ENCODE peak calls at places on chromosomes 16 and 17, in nine cellular contexts. One of them, this sample, is unnamed.

GRCh38 chr17:5759501-5759925 is 175.2 kb upstream of the NLRP1 start:
- DNase-seq in body of pancreas: no peak
- DNase-seq in transverse colon: no peak
- DNase-seq in heart left ventricle: no peak
- DNase-seq in endothelial cell of umbilical vein: peak; percentile 97
- DNase-seq in breast epithelium: no peak
- DNase-seq in uterus: no peak
- DNase-seq in Peyer's patch: no peak
- DNase-seq in tibial nerve: no peak
- DNase-seq in this sample: no peak

GRCh38 chr17:2703606-2704005 is 8.0 kb downstream of the CLUH start:
- DNase-seq in uterus: no peak
- DNase-seq in tibial nerve: no peak
- DNase-seq in body of pancreas: no peak
- DNase-seq in breast epithelium: peak; percentile 48
- DNase-seq in transverse colon: no peak
- DNase-seq in endothelial cell of umbilical vein: no peak
- DNase-seq in heart left ventricle: peak; percentile 44
- DNase-seq in Peyer's patch: peak; percentile 22
- DNase-seq in this sample: no peak

GRCh38 chr17:64178011-64178825 is 48.3 kb upstream of the ERN1 start:
- DNase-seq in tibial nerve: no peak
- DNase-seq in breast epithelium: no peak
- DNase-seq in transverse colon: no peak
- DNase-seq in uterus: no peak
- DNase-seq in endothelial cell of umbilical vein: no peak
- DNase-seq in body of pancreas: peak; percentile 37
- DNase-seq in Peyer's patch: no peak
- DNase-seq in heart left ventricle: no peak
- DNase-seq in this sample: no peak

GRCh38 chr17:35291802-35292201 is 48.9 kb downstream of the SLFN5 start:
- DNase-seq in tibial nerve: no peak
- DNase-seq in Peyer's patch: no peak
- DNase-seq in uterus: no peak
- DNase-seq in transverse colon: no peak
- DNase-seq in breast epithelium: no peak
- DNase-seq in body of pancreas: no peak
- DNase-seq in endothelial cell of umbilical vein: no peak
- DNase-seq in heart left ventricle: no peak
- DNase-seq in this sample: no peak

GRCh38 chr16:49520684-49521083 is 147.1 kb downstream of the C16orf78 start:
- DNase-seq in tibial nerve: no peak
- DNase-seq in body of pancreas: no peak
- DNase-seq in endothelial cell of umbilical vein: no peak
- DNase-seq in uterus: no peak
- DNase-seq in breast epithelium: no peak
- DNase-seq in Peyer's patch: no peak
- DNase-seq in heart left ventricle: no peak
- DNase-seq in transverse colon: no peak
- DNase-seq in this sample: no peak

GRCh38 chr16:57113042-57113453 is 20.7 kb downstream of the CPNE2 start:
- DNase-seq in endothelial cell of umbilical vein: no peak
- DNase-seq in breast epithelium: no peak
- DNase-seq in body of pancreas: no peak
- DNase-seq in transverse colon: no peak
- DNase-seq in heart left ventricle: no peak
- DNase-seq in uterus: no peak
- DNase-seq in Peyer's patch: no peak
- DNase-seq in tibial nerve: no peak
- DNase-seq in this sample: no peak

GRCh38 chr16:57061084-57061905 is 31.1 kb upstream of the CPNE2 start:
- DNase-seq in breast epithelium: no peak
- DNase-seq in heart left ventricle: peak; percentile 83
- DNase-seq in Peyer's patch: no peak
- DNase-seq in endothelial cell of umbilical vein: no peak
- DNase-seq in body of pancreas: peak; percentile 46
- DNase-seq in transverse colon: peak; percentile 35
- DNase-seq in tibial nerve: peak; percentile 81
- DNase-seq in uterus: peak; percentile 72
- DNase-seq in this sample: peak; percentile 41

GRCh38 chr16:23679274-23679985 is 741 bp downstream of the PLK1 start:
- DNase-seq in tibial nerve: no peak
- DNase-seq in transverse colon: peak; percentile 56
- DNase-seq in endothelial cell of umbilical vein: peak; percentile 48
- DNase-seq in Peyer's patch: peak; percentile 64
- DNase-seq in body of pancreas: no peak
- DNase-seq in heart left ventricle: no peak
- DNase-seq in uterus: no peak
- DNase-seq in breast epithelium: no peak
- DNase-seq in this sample: no peak

GRCh38 chr17:32488604-32489180 is 1.9 kb downstream of the CDK5R1 start:
- DNase-seq in tibial nerve: no peak
- DNase-seq in endothelial cell of umbilical vein: no peak
- DNase-seq in Peyer's patch: peak; percentile 47
- DNase-seq in transverse colon: no peak
- DNase-seq in breast epithelium: no peak
- DNase-seq in body of pancreas: no peak
- DNase-seq in uterus: no peak
- DNase-seq in heart left ventricle: no peak
- DNase-seq in this sample: no peak

GRCh38 chr16:46836521-46837292 is 5.7 kb upstream of the C16orf87 start:
- DNase-seq in tibial nerve: no peak
- DNase-seq in body of pancreas: no peak
- DNase-seq in breast epithelium: no peak
- DNase-seq in endothelial cell of umbilical vein: no peak
- DNase-seq in transverse colon: no peak
- DNase-seq in uterus: no peak
- DNase-seq in Peyer's patch: no peak
- DNase-seq in heart left ventricle: no peak
- DNase-seq in this sample: no peak

GRCh38 chr17:28811594-28812135 is 30.9 kb downstream of the FAM222B start:
- DNase-seq in uterus: no peak
- DNase-seq in breast epithelium: no peak
- DNase-seq in Peyer's patch: no peak
- DNase-seq in tibial nerve: no peak
- DNase-seq in heart left ventricle: no peak
- DNase-seq in body of pancreas: peak; percentile 5
- DNase-seq in endothelial cell of umbilical vein: peak; percentile 74
- DNase-seq in transverse colon: peak; percentile 21
- DNase-seq in this sample: peak; percentile 7

GRCh38 chr17:45719335-45720071 is 64.6 kb upstream of the CRHR1 start:
- DNase-seq in endothelial cell of umbilical vein: no peak
- DNase-seq in tibial nerve: no peak
- DNase-seq in transverse colon: no peak
- DNase-seq in Peyer's patch: no peak
- DNase-seq in breast epithelium: no peak
- DNase-seq in uterus: no peak
- DNase-seq in heart left ventricle: no peak
- DNase-seq in body of pancreas: peak; percentile 20
- DNase-seq in this sample: peak; percentile 13

GRCh38 chr16:12781777-12782176 is 21.9 kb downstream of the CPPED1 start:
- DNase-seq in breast epithelium: no peak
- DNase-seq in tibial nerve: no peak
- DNase-seq in Peyer's patch: no peak
- DNase-seq in body of pancreas: no peak
- DNase-seq in heart left ventricle: no peak
- DNase-seq in transverse colon: no peak
- DNase-seq in uterus: no peak
- DNase-seq in endothelial cell of umbilical vein: no peak
- DNase-seq in this sample: no peak

GRCh38 chr17:82412535-82413520 is 5.3 kb upstream of the HEXD start:
- DNase-seq in body of pancreas: peak; percentile 58
- DNase-seq in tibial nerve: no peak
- DNase-seq in transverse colon: no peak
- DNase-seq in uterus: no peak
- DNase-seq in heart left ventricle: no peak
- DNase-seq in endothelial cell of umbilical vein: no peak
- DNase-seq in breast epithelium: no peak
- DNase-seq in Peyer's patch: no peak
- DNase-seq in this sample: no peak

GRCh38 chr16:79209308-79209707 is 391.2 kb downstream of the MAF start:
- DNase-seq in uterus: no peak
- DNase-seq in Peyer's patch: no peak
- DNase-seq in tibial nerve: no peak
- DNase-seq in heart left ventricle: no peak
- DNase-seq in endothelial cell of umbilical vein: no peak
- DNase-seq in breast epithelium: no peak
- DNase-seq in body of pancreas: no peak
- DNase-seq in transverse colon: no peak
- DNase-seq in this sample: no peak

GRCh38 chr17:75242461-75243042 is 18.9 kb downstream of the GGA3 start:
- DNase-seq in transverse colon: peak; percentile 37
- DNase-seq in Peyer's patch: no peak
- DNase-seq in breast epithelium: no peak
- DNase-seq in body of pancreas: no peak
- DNase-seq in tibial nerve: no peak
- DNase-seq in endothelial cell of umbilical vein: no peak
- DNase-seq in uterus: no peak
- DNase-seq in heart left ventricle: no peak
- DNase-seq in this sample: no peak

DNA sequence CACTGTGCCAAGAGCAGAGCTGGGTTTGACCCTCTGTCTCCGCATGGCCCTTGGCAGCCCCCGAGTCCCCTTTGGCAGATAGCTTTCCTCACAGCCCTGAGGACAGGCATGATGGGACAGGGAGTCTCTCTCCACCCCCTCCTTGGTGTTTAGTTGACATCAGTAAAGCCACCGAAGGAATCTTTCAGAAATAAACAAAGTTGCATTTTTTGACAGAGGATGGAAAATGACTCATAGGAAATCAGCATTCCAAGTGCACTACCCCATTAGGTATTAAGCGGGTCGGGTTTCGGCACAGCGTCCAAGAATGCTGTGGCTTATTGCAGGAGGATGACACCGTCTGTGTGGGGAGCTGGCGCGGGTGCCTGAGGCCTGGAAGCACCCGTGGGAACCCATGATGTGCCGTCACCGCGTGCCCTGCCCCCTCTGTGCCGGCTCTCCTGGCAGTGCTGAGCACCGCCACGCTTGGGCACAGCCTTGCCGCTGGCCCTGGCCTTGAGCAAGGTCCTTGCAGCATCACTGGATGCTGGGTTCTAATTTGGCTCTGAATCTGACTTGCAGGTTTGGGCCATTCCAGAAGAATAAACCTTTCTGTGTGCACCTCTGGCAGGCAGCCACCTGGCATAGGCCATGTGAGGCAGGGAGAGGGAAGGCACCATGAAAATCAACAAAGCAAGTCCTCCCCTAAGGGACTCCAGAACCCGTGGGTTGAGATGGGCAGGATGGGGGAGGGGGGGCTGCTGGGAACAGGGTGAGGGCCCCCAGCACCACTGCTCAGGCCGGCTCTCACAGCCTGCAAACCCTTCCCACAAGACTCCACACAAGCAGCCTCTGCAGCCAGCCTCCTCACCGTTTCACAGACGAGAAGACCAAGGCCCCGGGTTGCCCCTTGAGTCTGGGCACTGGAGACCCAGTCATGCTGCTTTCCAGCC is 50.5 kb upstream of the ZNF469 start:
- DNase-seq in breast epithelium: peak; percentile 89
- DNase-seq in Peyer's patch: no peak
- DNase-seq in body of pancreas: peak; percentile 61
- DNase-seq in heart left ventricle: peak; percentile 73
- DNase-seq in tibial nerve: peak; percentile 58
- DNase-seq in uterus: peak; percentile 61
- DNase-seq in endothelial cell of umbilical vein: peak; percentile 89
- DNase-seq in transverse colon: peak; percentile 35
- DNase-seq in this sample: peak; percentile 66
- TF ChIP-seq POLR2A in breast epithelium: no peak
- TF ChIP-seq POLR2A in Peyer's patch: no peak
- TF ChIP-seq POLR2A in body of pancreas: no peak
- TF ChIP-seq POLR2A in heart left ventricle: no peak
- TF ChIP-seq POLR2A in tibial nerve: no peak
- TF ChIP-seq POLR2A in uterus: no peak
- TF ChIP-seq POLR2A in endothelial cell of umbilical vein: no peak
- TF ChIP-seq POLR2A in transverse colon: no peak
- TF ChIP-seq POLR2A in this sample: no peak

GRCh38 chr17:77472837-77473214 is 332.1 kb downstream of the SEC14L1 start:
- DNase-seq in tibial nerve: no peak
- DNase-seq in transverse colon: no peak
- DNase-seq in breast epithelium: no peak
- DNase-seq in Peyer's patch: no peak
- DNase-seq in endothelial cell of umbilical vein: no peak
- DNase-seq in heart left ventricle: no peak
- DNase-seq in body of pancreas: no peak
- DNase-seq in uterus: no peak
- DNase-seq in this sample: no peak
- TF ChIP-seq POLR2A in tibial nerve: no peak
- TF ChIP-seq POLR2A in transverse colon: no peak
- TF ChIP-seq POLR2A in breast epithelium: no peak
- TF ChIP-seq POLR2A in Peyer's patch: no peak
- TF ChIP-seq POLR2A in endothelial cell of umbilical vein: no peak
- TF ChIP-seq POLR2A in heart left ventricle: no peak
- TF ChIP-seq POLR2A in body of pancreas: no peak
- TF ChIP-seq POLR2A in uterus: no peak
- TF ChIP-seq POLR2A in this sample: no peak

DNA sequence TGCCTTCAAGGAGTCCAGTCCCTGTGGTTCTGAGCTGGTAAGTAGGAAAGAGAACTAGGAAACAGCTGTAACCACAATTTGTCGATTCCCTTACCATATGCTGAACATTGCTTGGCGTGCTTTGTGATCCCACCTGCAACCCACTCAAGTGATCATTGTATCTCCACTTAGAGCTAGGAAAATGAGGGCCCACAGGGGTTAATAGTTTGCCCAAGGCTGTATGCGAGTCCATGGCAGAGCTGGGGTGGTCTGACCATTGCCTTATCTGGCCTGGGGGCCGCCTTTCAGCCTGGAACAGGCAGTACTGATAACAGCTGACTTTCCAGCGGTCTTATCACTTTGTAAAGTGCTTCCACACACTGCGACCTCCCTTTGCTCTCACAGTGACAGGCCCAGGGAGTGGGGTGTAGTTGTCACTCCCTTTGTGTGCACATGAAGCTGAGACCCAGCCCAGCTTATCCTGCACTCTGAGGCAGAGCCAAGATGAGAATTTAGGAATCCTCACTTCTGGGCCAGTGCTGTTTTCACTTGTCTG is 9.8 kb downstream of the MYL4 start:
- DNase-seq in transverse colon: no peak
- DNase-seq in heart left ventricle: no peak
- DNase-seq in uterus: no peak
- DNase-seq in Peyer's patch: no peak
- DNase-seq in tibial nerve: no peak
- DNase-seq in breast epithelium: no peak
- DNase-seq in endothelial cell of umbilical vein: peak; percentile 44
- DNase-seq in body of pancreas: no peak
- DNase-seq in this sample: no peak
- TF ChIP-seq POLR2A in transverse colon: no peak
- TF ChIP-seq POLR2A in heart left ventricle: no peak
- TF ChIP-seq POLR2A in uterus: no peak
- TF ChIP-seq POLR2A in Peyer's patch: no peak
- TF ChIP-seq POLR2A in tibial nerve: no peak
- TF ChIP-seq POLR2A in breast epithelium: no peak
- TF ChIP-seq POLR2A in endothelial cell of umbilical vein: no peak
- TF ChIP-seq POLR2A in body of pancreas: no peak
- TF ChIP-seq POLR2A in this sample: no peak

GRCh38 chr16:83723244-83723643 is 84.5 kb upstream of the HSBP1 start:
- DNase-seq in uterus: no peak
- DNase-seq in tibial nerve: no peak
- DNase-seq in body of pancreas: no peak
- DNase-seq in breast epithelium: no peak
- DNase-seq in transverse colon: no peak
- DNase-seq in heart left ventricle: no peak
- DNase-seq in endothelial cell of umbilical vein: no peak
- DNase-seq in Peyer's patch: no peak
- DNase-seq in this sample: no peak
- TF ChIP-seq POLR2A in uterus: no peak
- TF ChIP-seq POLR2A in tibial nerve: no peak
- TF ChIP-seq POLR2A in body of pancreas: no peak
- TF ChIP-seq POLR2A in breast epithelium: no peak
- TF ChIP-seq POLR2A in transverse colon: no peak
- TF ChIP-seq POLR2A in heart left ventricle: no peak
- TF ChIP-seq POLR2A in endothelial cell of umbilical vein: no peak
- TF ChIP-seq POLR2A in Peyer's patch: no peak
- TF ChIP-seq POLR2A in this sample: no peak